ENCODE peak calls at places on chromosomes 1 and 21, in ten cellular contexts. One of them, this sample, is unnamed.

GRCh38 chr1:10540277-10541005 is 65.7 kb downstream of the PEX14 start:
- DNase-seq in progenitor cell of endocrine pancreas: no peak
- DNase-seq in nucleus accumbens: no peak
- DNase-seq in NCI-H460: no peak
- DNase-seq in amniotic stem cell: no peak
- DNase-seq in activated T-helper 9 cell treated with anti-CD3 and anti-CD28 coated beads, Interleukin-2, amount 50 U/mL, for 16 hours: no peak
- DNase-seq in SHP77: no peak
- DNase-seq in activated CD4-positive, alpha-beta T cell treated with anti-CD3 and anti-CD28 coated beads for 24 hours: no peak
- DNase-seq in T-helper 9 cell: no peak
- DNase-seq in HuH-7: no peak
- DNase-seq in this sample: no peak

GRCh38 chr21:39082656-39083376 is 100.4 kb downstream of the PSMG1 start:
- DNase-seq in progenitor cell of endocrine pancreas: no peak
- DNase-seq in nucleus accumbens: no peak
- DNase-seq in NCI-H460: no peak
- DNase-seq in amniotic stem cell: no peak
- DNase-seq in activated T-helper 9 cell treated with anti-CD3 and anti-CD28 coated beads, Interleukin-2, amount 50 U/mL, for 16 hours: no peak
- DNase-seq in SHP77: peak
- DNase-seq in activated CD4-positive, alpha-beta T cell treated with anti-CD3 and anti-CD28 coated beads for 24 hours: no peak
- DNase-seq in T-helper 9 cell: no peak
- DNase-seq in HuH-7: no peak
- DNase-seq in this sample: peak

GRCh38 chr1:235910357-235911299 is 43.9 kb upstream of the LYST start:
- DNase-seq in progenitor cell of endocrine pancreas: no peak
- DNase-seq in nucleus accumbens: peak
- DNase-seq in NCI-H460: peak
- DNase-seq in amniotic stem cell: peak
- DNase-seq in activated T-helper 9 cell treated with anti-CD3 and anti-CD28 coated beads, Interleukin-2, amount 50 U/mL, for 16 hours: no peak
- DNase-seq in SHP77: no peak
- DNase-seq in activated CD4-positive, alpha-beta T cell treated with anti-CD3 and anti-CD28 coated beads for 24 hours: no peak
- DNase-seq in T-helper 9 cell: no peak
- DNase-seq in HuH-7: no peak
- DNase-seq in this sample: no peak

GRCh38 chr1:11397151-11397902 is 81.6 kb upstream of the DISP3 start:
- DNase-seq in progenitor cell of endocrine pancreas: no peak
- DNase-seq in nucleus accumbens: no peak
- DNase-seq in NCI-H460: no peak
- DNase-seq in amniotic stem cell: no peak
- DNase-seq in activated T-helper 9 cell treated with anti-CD3 and anti-CD28 coated beads, Interleukin-2, amount 50 U/mL, for 16 hours: no peak
- DNase-seq in SHP77: no peak
- DNase-seq in activated CD4-positive, alpha-beta T cell treated with anti-CD3 and anti-CD28 coated beads for 24 hours: no peak
- DNase-seq in T-helper 9 cell: no peak
- DNase-seq in HuH-7: no peak
- DNase-seq in this sample: no peak

GRCh38 chr1:223887724-223888428 is 42.1 kb upstream of the TP53BP2 start:
- DNase-seq in progenitor cell of endocrine pancreas: no peak
- DNase-seq in nucleus accumbens: no peak
- DNase-seq in NCI-H460: peak
- DNase-seq in amniotic stem cell: peak
- DNase-seq in activated T-helper 9 cell treated with anti-CD3 and anti-CD28 coated beads, Interleukin-2, amount 50 U/mL, for 16 hours: no peak
- DNase-seq in SHP77: peak
- DNase-seq in activated CD4-positive, alpha-beta T cell treated with anti-CD3 and anti-CD28 coated beads for 24 hours: no peak
- DNase-seq in T-helper 9 cell: no peak
- DNase-seq in HuH-7: no peak
- DNase-seq in this sample: no peak

GRCh38 chr1:234111458-234112142 is 207.1 kb downstream of the SLC35F3 start:
- DNase-seq in progenitor cell of endocrine pancreas: peak
- DNase-seq in nucleus accumbens: peak
- DNase-seq in NCI-H460: peak
- DNase-seq in amniotic stem cell: no peak
- DNase-seq in activated T-helper 9 cell treated with anti-CD3 and anti-CD28 coated beads, Interleukin-2, amount 50 U/mL, for 16 hours: no peak
- DNase-seq in SHP77: peak
- DNase-seq in activated CD4-positive, alpha-beta T cell treated with anti-CD3 and anti-CD28 coated beads for 24 hours: no peak
- DNase-seq in T-helper 9 cell: no peak
- DNase-seq in HuH-7: peak
- DNase-seq in this sample: peak

GRCh38 chr1:167723707-167724323 is 2.0 kb downstream of the MPZL1 start:
- DNase-seq in progenitor cell of endocrine pancreas: no peak
- DNase-seq in nucleus accumbens: no peak
- DNase-seq in NCI-H460: no peak
- DNase-seq in amniotic stem cell: no peak
- DNase-seq in activated T-helper 9 cell treated with anti-CD3 and anti-CD28 coated beads, Interleukin-2, amount 50 U/mL, for 16 hours: no peak
- DNase-seq in SHP77: no peak
- DNase-seq in activated CD4-positive, alpha-beta T cell treated with anti-CD3 and anti-CD28 coated beads for 24 hours: no peak
- DNase-seq in T-helper 9 cell: no peak
- DNase-seq in HuH-7: no peak
- DNase-seq in this sample: no peak

GRCh38 chr1:187624812-187625542 is 796.2 kb downstream of the PLA2G4A start:
- DNase-seq in progenitor cell of endocrine pancreas: no peak
- DNase-seq in nucleus accumbens: no peak
- DNase-seq in NCI-H460: no peak
- DNase-seq in amniotic stem cell: no peak
- DNase-seq in activated T-helper 9 cell treated with anti-CD3 and anti-CD28 coated beads, Interleukin-2, amount 50 U/mL, for 16 hours: no peak
- DNase-seq in SHP77: no peak
- DNase-seq in activated CD4-positive, alpha-beta T cell treated with anti-CD3 and anti-CD28 coated beads for 24 hours: no peak
- DNase-seq in T-helper 9 cell: no peak
- DNase-seq in HuH-7: peak
- DNase-seq in this sample: no peak

GRCh38 chr1:168321945-168322344 is 41.3 kb downstream of the TBX19 start:
- DNase-seq in progenitor cell of endocrine pancreas: no peak
- DNase-seq in nucleus accumbens: no peak
- DNase-seq in NCI-H460: peak
- DNase-seq in amniotic stem cell: peak
- DNase-seq in activated T-helper 9 cell treated with anti-CD3 and anti-CD28 coated beads, Interleukin-2, amount 50 U/mL, for 16 hours: no peak
- DNase-seq in SHP77: no peak
- DNase-seq in activated CD4-positive, alpha-beta T cell treated with anti-CD3 and anti-CD28 coated beads for 24 hours: no peak
- DNase-seq in T-helper 9 cell: no peak
- DNase-seq in HuH-7: no peak
- DNase-seq in this sample: no peak

GRCh38 chr1:165650981-165651625 is 20.1 kb downstream of the MGST3 start:
- DNase-seq in progenitor cell of endocrine pancreas: no peak
- DNase-seq in nucleus accumbens: no peak
- DNase-seq in NCI-H460: peak
- DNase-seq in amniotic stem cell: no peak
- DNase-seq in activated T-helper 9 cell treated with anti-CD3 and anti-CD28 coated beads, Interleukin-2, amount 50 U/mL, for 16 hours: no peak
- DNase-seq in SHP77: no peak
- DNase-seq in activated CD4-positive, alpha-beta T cell treated with anti-CD3 and anti-CD28 coated beads for 24 hours: no peak
- DNase-seq in T-helper 9 cell: no peak
- DNase-seq in HuH-7: no peak
- DNase-seq in this sample: no peak

GRCh38 chr1:230797376-230798186 is 50.4 kb downstream of the CAPN9 start:
- DNase-seq in progenitor cell of endocrine pancreas: no peak
- DNase-seq in nucleus accumbens: peak
- DNase-seq in NCI-H460: peak
- DNase-seq in amniotic stem cell: peak
- DNase-seq in activated T-helper 9 cell treated with anti-CD3 and anti-CD28 coated beads, Interleukin-2, amount 50 U/mL, for 16 hours: no peak
- DNase-seq in SHP77: peak
- DNase-seq in activated CD4-positive, alpha-beta T cell treated with anti-CD3 and anti-CD28 coated beads for 24 hours: no peak
- DNase-seq in T-helper 9 cell: no peak
- DNase-seq in HuH-7: peak
- DNase-seq in this sample: peak

This sample was measured in NCI-H1092.